ENCODE peak calls at places on chromosome 18, in eight cellular contexts. Z is bronchial epithelial cell, N is NT2/D1, G is PC-3, T is transverse colon, Y is skeletal muscle cell, Q is pancreas, V is fibroblast of lung. L is an unnamed sample.

GRCh38 chr18:10197097-10197496 is 257.3 kb upstream of the APCDD1 start:
- DNase-seq in Z (peak; percentile 52), N (no peak), G (peak; percentile 18), T (no peak), Y (no peak), Q (peak; percentile 30), V (no peak), L (no peak)

GRCh38 chr18:42901161-42901560 is 214.3 kb downstream of the RIT2 start:
- DNase-seq in Z (no peak), N (no peak), G (no peak), T (no peak), Y (no peak), Q (no peak), V (no peak), L (no peak)

GRCh38 chr18:63697261-63697660 is 5.5 kb upstream of the SERPINB11 start:
- DNase-seq in Z (no peak), N (no peak), G (peak; percentile 25), T (no peak), Y (no peak), Q (no peak), V (peak; percentile 51), L (no peak)

GRCh38 chr18:51865538-51865937 is 474.5 kb upstream of the DCC start:
- DNase-seq in Z (no peak), N (no peak), G (no peak), T (no peak), Y (no peak), Q (no peak), V (no peak), L (no peak)

GRCh38 chr18:64244571-64244970 is 95.7 kb upstream of the LINC00305 start:
- DNase-seq in Z (no peak), N (no peak), G (peak; percentile 10), T (no peak), Y (no peak), Q (no peak), V (no peak), L (peak; percentile 11)

GRCh38 chr18:76212958-76213357 is 282.1 kb downstream of the ZNF516 start:
- DNase-seq in Z (no peak), N (no peak), G (no peak), T (no peak), Y (no peak), Q (no peak), V (no peak), L (peak; percentile 27)

GRCh38 chr18:54995421-54995820 is 36.2 kb upstream of the CCDC68 start:
- DNase-seq in Z (no peak), N (no peak), G (no peak), T (no peak), Y (no peak), Q (no peak), V (no peak), L (no peak)

GRCh38 chr18:34929336-34929780 is 111.9 kb upstream of the MAPRE2 start:
- DNase-seq in Z (peak; percentile 75), N (no peak), G (peak; percentile 59), T (no peak), Y (peak; percentile 56), Q (no peak), V (peak; percentile 85), L (no peak)

GRCh38 chr18:48917579-48918101 is 33.1 kb downstream of the SMAD7 start:
- DNase-seq in Z (no peak), N (no peak), G (no peak), T (no peak), Y (no peak), Q (no peak), V (no peak), L (no peak)

GRCh38 chr18:76208632-76209308 is 286.3 kb downstream of the ZNF516 start:
- DNase-seq in Z (no peak), N (no peak), G (no peak), T (no peak), Y (no peak), Q (no peak), V (no peak), L (peak; percentile 25)

GRCh38 chr18:7158201-7158600 is 40.6 kb upstream of the LAMA1 start:
- DNase-seq in Z (no peak), N (no peak), G (peak; percentile 46), T (no peak), Y (peak; percentile 23), Q (no peak), V (peak; percentile 85), L (no peak)

GRCh38 chr18:63199743-63200241 is 119.8 kb downstream of the BCL2 start:
- DNase-seq in Z (no peak), N (no peak), G (no peak), T (no peak), Y (no peak), Q (no peak), V (no peak), L (no peak)

GRCh38 chr18:75167759-75168211 is 41.2 kb downstream of the PTGR3 start:
- DNase-seq in Z (no peak), N (no peak), G (no peak), T (peak; percentile 31), Y (no peak), Q (no peak), V (peak; percentile 26), L (no peak)

GRCh38 chr18:2846638-2847340 is at the start of gene EMILIN2:
- DNase-seq in Z (peak; percentile 16), N (no peak), G (no peak), T (peak; percentile 60), Y (no peak), Q (peak; percentile 67), V (peak; percentile 41), L (peak; percentile 67)

GRCh38 chr18:22173221-22173927 is 4.0 kb downstream of the GATA6 start:
- DNase-seq in Z (peak; percentile 32), N (no peak), G (no peak), T (no peak), Y (no peak), Q (no peak), V (no peak), L (no peak)

GRCh38 chr18:12766986-12767433 is 64.2 kb downstream of the PSMG2 start:
- DNase-seq in Z (no peak), N (peak; percentile 18), G (no peak), T (no peak), Y (no peak), Q (no peak), V (no peak), L (no peak)

GRCh38 chr18:26083099-26083498 is 7.3 kb downstream of the SS18 start:
- DNase-seq in Z (peak; percentile 40), N (no peak), G (no peak), T (no peak), Y (no peak), Q (no peak), V (no peak), L (no peak)

GRCh38 chr18:67072789-67073188 is 443.7 kb downstream of the DSEL start:
- DNase-seq in Z (peak; percentile 8), N (no peak), G (peak; percentile 9), T (no peak), Y (no peak), Q (no peak), V (no peak), L (no peak)

GRCh38 chr18:31738460-31739407 is 21.9 kb downstream of the SLC25A52 start:
- DNase-seq in Z (no peak), N (no peak), G (peak; percentile 3), T (no peak), Y (no peak), Q (no peak), V (no peak), L (no peak)

GRCh38 chr18:77124452-77124922 is 8.1 kb downstream of the MBP start:
- DNase-seq in Z (no peak), N (no peak), G (peak; percentile 23), T (no peak), Y (no peak), Q (no peak), V (peak; percentile 40), L (peak; percentile 88)

GRCh38 chr18:79789091-79789891 is 8.4 kb upstream of the KCNG2 start:
- DNase-seq in Z (no peak), N (no peak), G (no peak), T (no peak), Y (no peak), Q (no peak), V (no peak), L (no peak)

GRCh38 chr18:37779220-37779619 is 213.6 kb upstream of the CELF4 start:
- DNase-seq in Z (no peak), N (no peak), G (no peak), T (no peak), Y (no peak), Q (no peak), V (no peak), L (no peak)

GRCh38 chr18:37783771-37784170 is 218.2 kb upstream of the CELF4 start:
- DNase-seq in Z (no peak), N (no peak), G (no peak), T (no peak), Y (no peak), Q (no peak), V (no peak), L (no peak)

GRCh38 chr18:37778417-37779165 is 213.0 kb upstream of the CELF4 start:
- DNase-seq in Z (peak; percentile 36), N (peak; percentile 69), G (peak; percentile 21), T (peak; percentile 43), Y (no peak), Q (peak; percentile 35), V (no peak), L (peak; percentile 53)
- H3K4me3 ChIP-seq in Z (no peak overlapping the region), N (no peak overlapping the region), G (no peak overlapping the region), T (no peak overlapping the region), Y (no peak overlapping the region), Q (no peak overlapping the region), V (no peak overlapping the region), L (no peak overlapping the region)

GRCh38 chr18:72867721-72868665 is at the start of gene NETO1:
- DNase-seq in Z (no peak), N (no peak), G (peak; percentile 41), T (no peak), Y (no peak), Q (no peak), V (peak; percentile 41), L (no peak)
- H3K4me3 ChIP-seq in Z (peak within 1 kb of the TSS; percentile 21), N (peak within 1 kb of the TSS; percentile 62), G (peak within 1 kb of the TSS; percentile 79), T (no peak within 1 kb of the TSS), Y (peak within 1 kb of the TSS; percentile 47), Q (no peak within 1 kb of the TSS), V (peak within 1 kb of the TSS; percentile 21), L (no peak within 1 kb of the TSS)

GRCh38 chr18:58597649-58598048 is 31.2 kb downstream of the ALPK2 start:
- DNase-seq in Z (no peak), N (no peak), G (no peak), T (no peak), Y (no peak), Q (no peak), V (no peak), L (no peak)
- H3K4me3 ChIP-seq in Z (no peak overlapping the region), N (no peak overlapping the region), G (no peak overlapping the region), T (no peak overlapping the region), Y (no peak overlapping the region), Q (no peak overlapping the region), V (no peak overlapping the region), L (no peak overlapping the region)

GRCh38 chr18:9139400-9140039 is 2.9 kb downstream of the ANKRD12 start:
- DNase-seq in Z (no peak), N (no peak), G (no peak), T (no peak), Y (no peak), Q (no peak), V (no peak), L (peak; percentile 37)
- H3K4me3 ChIP-seq in Z (no peak overlapping the region), N (no peak overlapping the region), G (peak overlapping the region; percentile 77), T (no peak overlapping the region), Y (no peak overlapping the region), Q (no peak overlapping the region), V (peak overlapping the region; percentile 100), L (peak overlapping the region; percentile 81)